ENCODE peak calls at places on chromosome 9, in eight cellular contexts. T, N, O, M, V, S, I and L are unnamed samples.

GRCh38 chr9:101421653-101422065 is 13.9 kb downstream of the ALDOB start:
- DNase-seq in O (no peak), T (no peak), M (peak; percentile 65), S (no peak), V (peak; percentile 43), N (no peak), I (no peak), L (no peak)

GRCh38 chr9:21989440-21990189 is 4.6 kb downstream of the CDKN2A start:
- DNase-seq in N (no peak), O (no peak), T (no peak), M (no peak), V (no peak), S (no peak), I (no peak), L (no peak)

GRCh38 chr9:137305788-137306545 is 3.9 kb upstream of the NRARP start:
- DNase-seq in M (peak; percentile 58), O (no peak), V (peak; percentile 32), N (no peak), I (no peak), T (peak; percentile 36), S (no peak), L (no peak)

GRCh38 chr9:68755752-68756151 is 50.7 kb downstream of the PIP5K1B start:
- DNase-seq in T (no peak), O (no peak), I (no peak), M (no peak), N (no peak), V (no peak), S (no peak), L (no peak)

GRCh38 chr9:105700598-105701544 is 6.5 kb downstream of the TMEM38B start:
- DNase-seq in T (no peak), M (no peak), S (no peak), I (no peak), O (no peak), V (no peak), N (no peak), L (no peak)

GRCh38 chr9:81424431-81424830 is 264.9 kb downstream of the TLE1 start:
- DNase-seq in M (no peak), N (no peak), I (no peak), S (no peak), O (no peak), T (no peak), V (no peak), L (no peak)

GRCh38 chr9:78210841-78211301 is 25.0 kb upstream of the CEP78 start:
- DNase-seq in N (no peak), M (no peak), T (no peak), I (no peak), O (peak; percentile 53), V (no peak), S (no peak), L (no peak)

GRCh38 chr9:112487008-112487798 is 576 bp downstream of the KIAA1958 start:
- DNase-seq in M (peak; percentile 65), I (peak; percentile 53), V (peak; percentile 66), N (peak; percentile 36), S (peak; percentile 42), T (peak; percentile 52), O (peak; percentile 56), L (peak; percentile 26)

GRCh38 chr9:83959061-83959460 is 21.0 kb downstream of the HNRNPK start:
- DNase-seq in M (no peak), T (no peak), V (no peak), N (peak; percentile 86), O (no peak), I (peak; percentile 72), S (peak; percentile 71), L (no peak)

DNA sequence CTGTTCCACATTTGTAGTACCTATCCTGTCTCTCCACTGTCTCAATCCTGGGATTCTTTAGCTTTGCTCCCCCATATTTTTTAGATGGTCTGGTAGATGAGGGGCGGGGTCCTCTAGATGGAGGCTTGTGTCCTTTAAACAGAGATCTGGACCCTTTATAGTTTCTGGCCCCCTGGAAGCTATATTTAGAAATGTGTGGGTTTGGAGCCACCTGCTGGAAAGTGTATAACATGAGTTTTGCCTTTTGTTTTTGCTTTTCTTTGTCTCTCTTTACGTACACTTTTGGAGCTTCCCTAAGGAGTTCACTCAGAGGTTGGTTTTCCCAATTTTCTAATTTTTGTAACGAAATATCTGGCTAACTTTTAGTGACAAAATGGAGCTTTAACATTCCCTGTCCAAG is 110.7 kb downstream of the CFAP95 start:
- DNase-seq in T (no peak), O (no peak), S (peak; percentile 22), M (no peak), I (peak; percentile 20), V (no peak), N (no peak), L (no peak)
- TF ChIP-seq CTCF in T (no peak), O (peak; percentile 31), S (peak; percentile 69), M (no peak), I (peak; percentile 36), V (no peak), N (peak; percentile 43), L (no peak)

GRCh38 chr9:130905125-130905901 is 8.7 kb upstream of the QRFP start:
- DNase-seq in S (no peak), M (no peak), V (no peak), T (no peak), N (no peak), I (no peak), O (no peak), L (no peak)

GRCh38 chr9:130904070-130905044 is 7.7 kb upstream of the QRFP start:
- DNase-seq in N (no peak), O (no peak), V (no peak), M (no peak), I (no peak), T (no peak), S (no peak), L (no peak)

GRCh38 chr9:130908129-130908877 is 11.7 kb upstream of the QRFP start:
- DNase-seq in M (no peak), S (no peak), N (no peak), O (no peak), V (no peak), I (no peak), T (no peak), L (no peak)

GRCh38 chr9:130906727-130907416 is 10.3 kb upstream of the QRFP start:
- DNase-seq in O (no peak), I (no peak), V (no peak), M (no peak), T (no peak), S (no peak), N (no peak), L (no peak)

DNA sequence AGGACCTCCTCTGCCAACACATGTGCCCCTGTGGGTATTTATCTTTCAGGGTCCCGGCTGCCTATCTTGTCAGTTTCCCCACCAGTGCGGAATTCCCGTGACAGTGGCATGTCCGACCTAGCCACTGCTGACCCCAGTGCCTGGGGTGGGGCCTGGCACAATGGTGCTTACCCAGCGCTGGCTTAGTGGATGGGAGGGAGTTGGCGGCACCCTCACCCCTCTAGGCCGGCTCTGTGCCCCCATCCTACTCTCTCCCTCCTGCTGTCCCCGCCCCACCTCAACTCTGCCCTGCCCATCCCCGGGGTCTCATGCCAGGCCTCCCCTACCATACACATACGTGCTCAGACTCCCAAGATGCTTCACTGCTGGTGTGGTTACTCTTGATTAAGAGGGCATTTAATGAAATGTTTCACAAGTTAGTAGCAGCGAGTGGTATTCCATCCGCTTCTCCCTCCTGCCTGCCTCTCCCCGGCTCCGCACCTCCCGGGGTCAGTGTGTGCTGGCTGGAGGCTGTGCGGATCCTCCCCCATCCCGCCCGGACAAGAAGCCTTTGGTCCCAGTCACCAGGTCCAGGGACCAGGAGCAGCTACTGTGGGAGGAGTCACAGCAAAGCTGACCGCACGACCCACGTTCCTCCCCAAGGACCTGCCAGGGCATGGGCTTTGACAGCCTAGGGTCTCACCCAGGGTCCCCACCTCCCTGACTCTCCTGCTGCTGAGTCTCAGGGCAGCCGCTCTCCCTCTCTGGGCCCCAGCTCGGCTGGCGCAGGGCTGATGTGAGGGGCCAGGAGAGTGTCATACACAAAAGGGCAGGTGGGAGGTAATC is 9.5 kb upstream of the QRFP start:
- DNase-seq in S (no peak), M (no peak), T (no peak), V (no peak), O (no peak), N (no peak), I (no peak), L (no peak)
- H3K27me3 ChIP-seq in S (no peaks in the 10 kb centered on the region), M (peaks cover 3% of the 10 kb centered on the region), T (no peaks in the 10 kb centered on the region), V (peaks cover 77% of the 10 kb centered on the region), O (peaks cover 85% of the 10 kb centered on the region), N (no peaks in the 10 kb centered on the region), I (no peaks in the 10 kb centered on the region), L (no peaks in the 10 kb centered on the region)

DNA sequence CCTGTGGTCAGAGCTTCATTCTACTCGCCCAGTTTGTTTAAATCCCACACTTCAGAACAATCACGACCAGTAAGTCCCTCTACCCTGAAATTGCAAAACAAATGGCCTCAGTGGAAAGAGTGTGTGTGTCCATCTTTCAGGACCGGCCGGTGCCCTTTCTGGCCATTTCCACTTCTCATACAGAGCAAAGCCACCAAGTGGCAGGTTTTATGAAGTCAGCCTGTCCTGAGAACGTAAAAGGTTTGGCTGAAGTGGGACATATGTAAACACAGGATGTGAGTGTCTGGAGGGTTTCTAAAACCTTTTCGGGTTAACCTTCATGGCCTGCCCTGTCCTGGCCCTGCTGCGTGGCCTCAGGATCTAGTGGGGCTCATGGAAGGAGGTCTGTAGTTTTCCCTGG is 24.7 kb downstream of the NXNL2 start:
- DNase-seq in S (no peak), N (peak; percentile 57), O (no peak), M (no peak), T (no peak), I (no peak), V (no peak), L (no peak)
- TF ChIP-seq CTCF in S (no peak), N (peak; percentile 29), O (no peak), M (no peak), T (no peak), I (peak; percentile 19), V (no peak), L (no peak)

GRCh38 chr9:97386733-97387503 is 25.0 kb upstream of the TDRD7 start:
- DNase-seq in V (peak; percentile 55), I (peak; percentile 76), O (peak; percentile 54), N (peak; percentile 56), S (peak; percentile 67), T (peak; percentile 45), M (peak; percentile 67), L (peak; percentile 76)

GRCh38 chr9:97384406-97385262 is 27.3 kb upstream of the TDRD7 start:
- DNase-seq in M (no peak), V (no peak), T (no peak), I (no peak), S (no peak), N (no peak), O (no peak), L (no peak)

GRCh38 chr9:97386265-97386633 is 25.6 kb upstream of the TDRD7 start:
- DNase-seq in V (no peak), S (no peak), T (no peak), N (no peak), O (peak; percentile 5), I (no peak), M (no peak), L (no peak)

GRCh38 chr9:97385626-97386264 is 26.2 kb upstream of the TDRD7 start:
- DNase-seq in N (no peak), M (no peak), O (no peak), S (no peak), T (no peak), V (no peak), I (no peak), L (no peak)

DNA sequence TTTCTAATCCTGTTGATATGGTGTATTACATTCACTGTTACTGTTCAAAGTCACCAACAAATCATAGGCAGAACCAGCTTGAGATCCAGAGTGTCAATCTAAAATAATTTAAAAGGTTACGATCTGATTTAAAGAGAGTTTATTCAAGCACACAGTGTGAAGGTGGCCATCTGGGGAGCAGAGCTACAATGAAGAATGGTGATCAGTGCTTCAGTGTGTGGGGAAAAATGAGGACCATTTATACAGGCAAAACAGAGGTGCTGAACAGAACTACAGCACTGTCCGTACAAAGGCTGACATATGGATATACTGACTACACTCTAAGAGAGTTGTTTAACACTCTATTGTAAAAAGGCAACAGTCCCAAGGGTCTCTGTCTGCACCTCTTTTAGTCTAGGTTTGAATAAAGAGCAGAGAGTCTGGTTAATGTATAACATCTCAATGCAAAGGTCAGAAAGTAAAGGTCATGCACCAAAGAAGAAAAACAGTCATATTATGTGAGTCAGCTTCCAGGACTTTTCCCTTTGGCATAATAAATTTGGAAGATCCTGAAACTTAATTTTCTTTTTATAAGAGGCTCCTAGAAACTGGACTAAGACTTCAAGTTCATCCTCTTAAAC is 29.7 kb upstream of the TDRD7 start:
- DNase-seq in V (no peak), O (no peak), I (no peak), T (no peak), N (no peak), M (no peak), S (peak; percentile 29), L (no peak)
- H3K27me3 ChIP-seq in V (peaks cover 15% of the 10 kb centered on the region), O (no peaks in the 10 kb centered on the region), I (no peaks in the 10 kb centered on the region), T (no peaks in the 10 kb centered on the region), N (no peaks in the 10 kb centered on the region), M (no peaks in the 10 kb centered on the region), S (no peaks in the 10 kb centered on the region), L (peaks cover 3% of the 10 kb centered on the region)